ENCODE peak calls at places on chromosomes 13 and 19, in nine cellular contexts. X, B, H, C, M, E, P, S and K are unnamed samples. For H3K9me3, the result is how much of the 10 kb centered on the place peaks cover.

GRCh38 chr19:51450730-51451307 is 7.4 kb downstream of the SIGLEC8 start:
- DNase-seq in X (peak), M (no peak), E (no peak), P (no peak), S (no peak), H (no peak), C (no peak), B (no peak), K (no peak)

GRCh38 chr13:71979616-71980015 is 112.6 kb upstream of the DACH1 start:
- DNase-seq in H (no peak), C (no peak), X (no peak), P (no peak), S (no peak), B (no peak), E (no peak), M (no peak), K (no peak)

GRCh38 chr13:68872338-68872737 is 1235.3 kb upstream of the ATXN8OS start:
- DNase-seq in M (no peak), P (no peak), C (no peak), B (no peak), H (no peak), S (no peak), X (no peak), E (no peak), K (no peak)

GRCh38 chr19:8445488-8446001 is 770 bp downstream of the HNRNPM start:
- DNase-seq in C (peak), X (peak), H (peak), P (no peak), B (peak), S (peak), M (peak), E (no peak), K (peak)

GRCh38 chr13:92994056-92994455 is 232.6 kb upstream of the GPC6 start:
- DNase-seq in B (no peak), M (no peak), X (no peak), C (no peak), P (no peak), S (no peak), H (no peak), E (no peak), K (no peak)

GRCh38 chr13:31207630-31208549 is 8.1 kb downstream of the B3GLCT start:
- DNase-seq in H (no peak), E (no peak), B (no peak), P (peak), X (no peak), C (no peak), S (peak), M (peak), K (no peak)

GRCh38 chr13:50393641-50394040 is 378.4 kb downstream of the KCNRG start:
- DNase-seq in M (no peak), H (no peak), X (no peak), S (no peak), C (no peak), E (no peak), P (no peak), B (no peak), K (no peak)

GRCh38 chr13:68234278-68234677 is 1004.1 kb upstream of the PCDH9 start:
- DNase-seq in S (no peak), P (no peak), H (no peak), E (no peak), M (no peak), X (no peak), B (no peak), C (no peak), K (no peak)

GRCh38 chr13:40652588-40652940 is 13.9 kb downstream of the FOXO1 start:
- DNase-seq in H (no peak), B (no peak), X (no peak), C (no peak), E (no peak), P (no peak), S (no peak), M (no peak), K (no peak)

GRCh38 chr19:5905072-5905778 is 553 bp downstream of the VMAC start:
- DNase-seq in M (no peak), B (no peak), C (no peak), H (no peak), S (no peak), E (no peak), X (no peak), P (no peak), K (no peak)

GRCh38 chr13:52851153-52851962 is 2.9 kb upstream of the PCDH8 start:
- DNase-seq in B (no peak), H (no peak), S (no peak), P (no peak), M (peak), X (peak), E (no peak), C (no peak), K (peak)

GRCh38 chr13:24209138-24209537 is 48.6 kb downstream of the SPATA13 start:
- DNase-seq in P (no peak), M (no peak), H (no peak), E (no peak), C (no peak), B (no peak), X (no peak), S (no peak), K (no peak)

GRCh38 chr13:67829641-67830040 is 599.5 kb upstream of the PCDH9 start:
- DNase-seq in C (no peak), M (no peak), E (no peak), B (no peak), S (no peak), X (no peak), P (no peak), H (no peak), K (no peak)

GRCh38 chr19:54209748-54210494 is 9.3 kb downstream of the RPS9 start:
- DNase-seq in B (peak), E (no peak), M (peak), S (peak), X (peak), C (peak), P (peak), H (no peak), K (peak)
- TF ChIP-seq POLR2A in B (no peak), E (no peak), M (no peak), S (no peak), X (no peak), C (no peak), P (no peak), H (peak), K (peak)

DNA sequence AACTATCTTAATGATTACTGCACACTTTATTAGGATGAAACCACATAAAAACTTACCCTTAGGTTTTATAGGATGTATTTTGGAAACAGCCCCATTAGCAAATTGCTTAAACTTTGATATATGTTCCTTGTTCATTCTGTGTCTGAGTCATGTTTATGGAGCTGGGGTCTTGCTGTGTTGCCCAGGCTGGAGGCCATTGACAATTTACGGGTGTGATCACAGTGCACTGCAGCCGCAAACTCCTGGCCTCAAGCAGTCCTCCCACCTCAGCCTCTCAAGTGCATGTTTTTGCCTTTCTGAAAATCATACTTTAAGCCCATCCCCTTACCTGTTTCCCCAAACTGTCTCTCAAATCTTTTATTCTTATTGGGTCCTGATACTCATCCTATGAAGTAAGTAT is 5.2 kb upstream of the CHAMP1 start:
- DNase-seq in C (no peak), X (no peak), P (no peak), H (no peak), M (no peak), B (no peak), E (no peak), S (no peak), K (no peak)
- TF ChIP-seq POLR2AphosphoS5 in C (no peak), X (no peak), P (no peak), H (no peak), M (no peak), B (no peak), E (no peak), S (no peak), K (no peak)

DNA sequence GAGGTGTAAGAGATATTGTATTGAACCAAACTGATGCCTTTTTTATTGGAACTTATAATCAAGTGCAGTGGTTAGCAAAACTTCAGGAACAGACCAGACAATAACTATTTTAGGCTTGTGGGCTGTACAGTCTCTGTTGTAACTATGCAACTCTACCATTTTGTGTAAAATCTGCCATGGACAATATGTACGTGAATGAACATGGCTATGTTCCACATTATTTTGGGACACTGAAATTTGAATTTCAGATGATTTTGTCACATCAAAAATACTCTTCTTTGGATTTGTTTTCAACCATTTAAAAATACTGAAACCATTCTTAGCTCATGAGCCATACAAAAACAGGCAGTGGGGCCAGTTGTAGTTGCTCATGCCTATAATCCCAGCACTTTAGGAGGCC is 27.9 kb upstream of the PEG3 start:
- DNase-seq in P (no peak), M (no peak), X (no peak), B (no peak), S (no peak), C (no peak), H (no peak), E (no peak), K (no peak)
- H3K9me3 ChIP-seq in P (under half), M (under half), X (half or more), B (under half), S (under half), C (under half), H (half or more), E (half or more), K (under half)

GRCh38 chr19:48934837-48935236 is 1.3 kb downstream of the DHDH start:
- DNase-seq in M (no peak), S (no peak), X (no peak), E (no peak), B (no peak), C (no peak), P (no peak), H (no peak), K (no peak)

GRCh38 chr19:48938256-48938655 is 4.8 kb downstream of the DHDH start:
- DNase-seq in X (no peak), S (no peak), B (no peak), E (no peak), H (no peak), P (no peak), C (no peak), M (no peak), K (no peak)

GRCh38 chr19:48928164-48929005 is 5.1 kb upstream of the DHDH start:
- DNase-seq in S (no peak), P (no peak), B (no peak), C (no peak), X (peak), H (no peak), E (no peak), M (peak), K (no peak)

GRCh38 chr19:48935864-48936263 is 2.4 kb downstream of the DHDH start:
- DNase-seq in E (no peak), P (no peak), S (no peak), X (no peak), H (no peak), M (no peak), C (no peak), B (peak), K (no peak)

DNA sequence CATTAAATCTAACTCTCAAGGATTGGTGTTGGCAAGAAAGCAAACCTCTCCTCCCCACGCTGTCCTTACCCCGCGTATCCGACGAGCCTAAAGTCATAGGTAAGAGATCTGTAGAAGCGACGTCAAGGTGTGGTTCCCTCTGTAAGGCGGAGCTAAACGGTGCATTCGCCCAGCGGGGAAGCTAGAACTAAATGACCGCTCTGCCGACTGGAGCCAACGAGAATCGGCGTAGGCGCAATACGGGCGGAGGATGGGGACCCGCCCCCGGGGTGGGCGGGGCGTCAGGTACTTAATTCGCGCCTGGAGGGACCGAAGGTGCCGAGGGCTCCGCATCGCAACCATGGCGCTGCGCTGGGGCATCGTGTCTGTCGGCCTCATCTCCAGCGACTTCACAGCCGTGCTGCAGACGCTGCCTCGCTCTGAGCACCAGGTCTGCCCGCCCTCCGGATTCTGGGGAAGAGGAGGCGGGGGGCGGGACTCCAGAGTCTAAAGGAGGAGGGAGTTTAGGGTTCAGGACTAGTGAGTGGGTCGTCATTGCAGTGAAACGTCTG is at the start of gene DHDH:
- DNase-seq in P (no peak), S (peak), C (peak), B (peak), M (peak), H (peak), X (peak), E (peak), K (peak)
- TF ChIP-seq POLR2A in P (no peak), S (no peak), C (no peak), B (peak), M (no peak), H (no peak), X (no peak), E (no peak), K (no peak)

GRCh38 chr19:12095111-12095790 is 30.7 kb downstream of the ZNF844 start:
- DNase-seq in C (no peak), P (no peak), X (no peak), E (no peak), M (no peak), S (no peak), H (no peak), B (no peak), K (no peak)
- TF ChIP-seq POLR2AphosphoS5 in C (no peak), P (no peak), X (no peak), E (no peak), M (no peak), S (no peak), H (no peak), B (no peak), K (no peak)

GRCh38 chr19:10691178-10691881 is 9.9 kb upstream of the QTRT1 start:
- DNase-seq in B (no peak), E (no peak), X (no peak), C (no peak), S (no peak), P (no peak), H (no peak), M (no peak), K (no peak)

GRCh38 chr19:10692673-10693264 is 8.5 kb upstream of the QTRT1 start:
- DNase-seq in S (no peak), M (no peak), H (no peak), C (no peak), B (no peak), X (no peak), E (no peak), P (no peak), K (no peak)

GRCh38 chr19:10691883-10692282 is 9.4 kb upstream of the QTRT1 start:
- DNase-seq in P (no peak), E (no peak), B (no peak), M (no peak), C (no peak), X (no peak), S (no peak), H (no peak), K (no peak)

GRCh38 chr19:10688545-10689280 is 12.5 kb upstream of the QTRT1 start:
- DNase-seq in S (no peak), C (no peak), M (no peak), E (no peak), H (no peak), X (no peak), P (no peak), B (no peak), K (no peak)

GRCh38 chr19:10690351-10690781 is 10.9 kb upstream of the QTRT1 start:
- DNase-seq in B (no peak), X (peak), E (no peak), S (no peak), H (no peak), C (no peak), M (no peak), P (no peak), K (no peak)
- H3K9me3 ChIP-seq in B (under half), X (under half), E (under half), S (under half), H (under half), C (under half), M (under half), P (under half), K (under half)

DNA sequence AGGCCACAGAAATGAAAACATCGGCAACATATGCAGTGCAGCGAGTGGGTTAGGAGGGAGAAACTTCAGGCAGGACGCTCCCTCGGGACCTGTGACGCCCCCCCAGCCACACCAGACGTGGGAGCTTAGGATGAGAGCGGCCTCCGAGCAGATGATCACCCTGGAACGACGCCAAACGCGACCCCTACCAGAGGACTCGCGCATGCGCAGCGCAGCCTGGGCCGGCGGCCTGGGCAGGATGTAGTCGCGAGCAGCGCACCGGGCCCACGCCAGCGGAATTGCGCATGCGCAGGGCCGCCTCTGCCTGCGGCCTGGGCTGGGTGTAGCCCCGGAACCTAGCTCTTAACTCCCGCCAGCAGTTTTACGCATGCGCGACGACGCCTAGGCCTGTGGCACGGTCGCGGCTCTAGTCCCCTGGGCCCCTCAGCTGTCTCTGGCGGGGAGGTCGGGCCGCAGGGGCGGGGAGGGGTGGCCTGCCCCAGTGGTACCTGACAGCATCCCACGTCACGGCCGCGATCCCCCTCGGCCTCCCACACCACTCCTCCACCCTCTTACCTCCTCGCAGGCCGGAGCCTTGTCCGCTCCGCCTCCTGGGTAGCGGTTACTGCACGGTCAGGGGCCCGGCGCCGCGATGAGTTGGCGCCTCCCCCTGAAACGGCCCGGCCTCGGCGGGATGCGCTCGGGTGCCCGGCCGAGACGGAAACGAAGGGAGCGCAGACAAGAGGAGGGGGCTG is at the start of gene RCBTB2:
- DNase-seq in X (peak), E (peak), B (peak), P (peak), H (peak), C (peak), S (peak), M (peak), K (peak)
- TF ChIP-seq POLR2A in X (no peak), E (peak), B (peak), P (peak), H (peak), C (peak), S (peak), M (peak), K (peak)

DNA sequence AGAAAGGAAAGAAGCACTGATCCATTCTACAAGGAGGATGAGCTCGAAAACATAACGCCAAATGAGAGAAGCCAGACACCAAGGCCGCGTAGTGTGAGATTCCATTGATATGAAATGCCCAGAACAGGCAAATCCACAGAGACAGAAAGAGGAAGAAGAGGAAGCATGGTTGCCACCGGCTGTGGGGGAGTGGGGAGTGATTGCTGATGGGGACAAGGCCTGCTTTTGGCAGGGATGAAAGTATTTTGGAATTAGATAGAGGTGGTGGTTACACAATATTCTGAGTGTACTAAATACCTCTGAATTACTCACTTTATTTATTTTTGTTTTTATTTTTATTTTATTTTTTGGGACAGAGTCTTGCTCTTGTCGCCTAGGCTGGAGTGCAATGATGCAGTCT is 50.2 kb upstream of the KLF2 start:
- DNase-seq in P (no peak), B (no peak), M (no peak), S (no peak), X (no peak), H (no peak), C (no peak), E (no peak), K (no peak)
- TF ChIP-seq POLR2AphosphoS5 in P (no peak), B (no peak), M (no peak), S (peak), X (no peak), H (peak), C (no peak), E (no peak), K (no peak)

GRCh38 chr13:38952827-38953226 is 37.8 kb downstream of the STOML3 start:
- DNase-seq in P (no peak), H (no peak), M (no peak), E (no peak), C (no peak), S (no peak), B (no peak), X (no peak), K (no peak)
- H3K9me3 ChIP-seq in P (under half), H (under half), M (under half), E (under half), C (under half), S (under half), B (under half), X (under half), K (under half)

DNA sequence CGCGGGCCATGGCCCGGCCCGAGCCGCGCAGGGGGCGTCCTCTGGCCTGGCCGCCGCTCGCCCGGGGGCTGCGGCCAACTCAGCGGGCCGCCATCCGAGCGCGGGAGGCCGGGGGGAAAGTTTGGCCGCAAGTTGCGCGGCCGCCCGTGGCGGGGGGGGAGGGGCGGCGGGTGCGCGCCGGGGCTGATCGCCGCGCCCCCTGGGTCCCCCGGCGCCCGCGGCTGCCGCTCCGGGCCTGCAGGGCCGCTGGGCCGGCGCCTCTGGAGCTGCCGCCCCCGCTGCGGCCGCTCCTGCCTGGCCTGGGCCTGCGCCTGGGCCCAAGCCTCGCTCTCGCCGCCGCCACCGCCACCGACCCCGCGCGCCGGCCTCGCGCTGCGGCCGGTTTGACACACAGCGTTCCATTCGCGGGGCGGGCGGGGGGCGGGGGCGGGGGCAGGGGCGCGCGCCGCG is at the start of gene NR2F6:
- DNase-seq in C (no peak), S (no peak), M (no peak), E (no peak), H (no peak), X (no peak), P (no peak), B (peak), K (no peak)
- TF ChIP-seq POLR2A in C (no peak), S (no peak), M (no peak), E (no peak), H (no peak), X (no peak), P (no peak), B (no peak), K (no peak)